ENCODE peak calls at places on chromosomes 11 and 22, in four cellular contexts. One of them, this sample, is unnamed.

GRCh38 chr22:44462246-44463015 is 35.6 kb downstream of the RTL6 start:
- DNase-seq in astrocyte of the spinal cord: no peak
- DNase-seq in RWPE1: no peak
- DNase-seq in GM19239: no peak
- DNase-seq in this sample: no peak

GRCh38 chr11:76033699-76034098 is 172.6 kb downstream of the WNT11 start:
- DNase-seq in RWPE1: no peak
- DNase-seq in GM19239: no peak
- DNase-seq in astrocyte of the spinal cord: no peak
- DNase-seq in this sample: no peak

GRCh38 chr11:66183581-66184048 is 84.8 kb upstream of the RAB1B start:
- DNase-seq in astrocyte of the spinal cord: no peak
- DNase-seq in GM19239: no peak
- DNase-seq in RWPE1: no peak
- DNase-seq in this sample: no peak

GRCh38 chr11:61193596-61193995 is 9.7 kb upstream of the PGA3 start:
- DNase-seq in astrocyte of the spinal cord: no peak
- DNase-seq in GM19239: no peak
- DNase-seq in RWPE1: no peak
- DNase-seq in this sample: no peak

GRCh38 chr11:250740-251299 is 14.0 kb downstream of the PSMD13 start:
- DNase-seq in GM19239: no peak
- DNase-seq in astrocyte of the spinal cord: peak; percentile 51
- DNase-seq in RWPE1: peak; percentile 21
- DNase-seq in this sample: peak; percentile 76

GRCh38 chr11:20623258-20623657 is 23.9 kb downstream of the SLC6A5 start:
- DNase-seq in GM19239: no peak
- DNase-seq in astrocyte of the spinal cord: no peak
- DNase-seq in RWPE1: no peak
- DNase-seq in this sample: no peak

GRCh38 chr22:37674951-37675929 is at the start of gene LGALS1:
- DNase-seq in astrocyte of the spinal cord: peak; percentile 99
- DNase-seq in GM19239: peak; percentile 80
- DNase-seq in RWPE1: peak; percentile 92
- DNase-seq in this sample: peak; percentile 80

GRCh38 chr22:29621761-29622526 is 18.5 kb downstream of the NF2 start:
- DNase-seq in GM19239: no peak
- DNase-seq in astrocyte of the spinal cord: peak; percentile 94
- DNase-seq in RWPE1: peak; percentile 83
- DNase-seq in this sample: no peak

GRCh38 chr11:48081151-48082010 is 101.0 kb downstream of the PTPRJ start:
- DNase-seq in astrocyte of the spinal cord: peak; percentile 90
- DNase-seq in RWPE1: no peak
- DNase-seq in GM19239: no peak
- DNase-seq in this sample: peak; percentile 56

GRCh38 chr11:64298966-64299846 is 952 bp upstream of the CATSPERZ start:
- DNase-seq in RWPE1: no peak
- DNase-seq in GM19239: no peak
- DNase-seq in astrocyte of the spinal cord: no peak
- DNase-seq in this sample: no peak